ENCODE peak calls at places on chromosomes 13 and 19, in five cellular contexts. One of them, this sample, is unnamed.

GRCh38 chr19:51688665-51689571 is 4.2 kb upstream of the SPACA6 start:
- DNase-seq in tibial nerve: peak
- DNase-seq in CD8-positive, alpha-beta T cell: no peak
- DNase-seq in mesendoderm: peak
- DNase-seq in naive thymus-derived CD4-positive, alpha-beta T cell: no peak
- DNase-seq in this sample: no peak

GRCh38 chr19:47512183-47512947 is 2.5 kb downstream of the NAPA start:
- DNase-seq in naive thymus-derived CD4-positive, alpha-beta T cell: no peak
- DNase-seq in CD8-positive, alpha-beta T cell: no peak
- DNase-seq in mesendoderm: no peak
- DNase-seq in tibial nerve: no peak
- DNase-seq in this sample: no peak

GRCh38 chr13:29935309-29935981 is 85.0 kb upstream of the UBL3 start:
- DNase-seq in tibial nerve: no peak
- DNase-seq in CD8-positive, alpha-beta T cell: peak
- DNase-seq in mesendoderm: no peak
- DNase-seq in naive thymus-derived CD4-positive, alpha-beta T cell: peak
- DNase-seq in this sample: peak

GRCh38 chr13:36530050-36530789 is 97.9 kb downstream of the CCNA1 start:
- DNase-seq in tibial nerve: no peak
- DNase-seq in naive thymus-derived CD4-positive, alpha-beta T cell: no peak
- DNase-seq in CD8-positive, alpha-beta T cell: no peak
- DNase-seq in mesendoderm: peak
- DNase-seq in this sample: no peak

GRCh38 chr13:52164989-52165388 is 5.6 kb upstream of the NEK3 start:
- DNase-seq in mesendoderm: no peak
- DNase-seq in CD8-positive, alpha-beta T cell: no peak
- DNase-seq in tibial nerve: no peak
- DNase-seq in naive thymus-derived CD4-positive, alpha-beta T cell: no peak
- DNase-seq in this sample: no peak

GRCh38 chr13:43787998-43788397 is 1.2 kb upstream of the ENOX1 start:
- DNase-seq in naive thymus-derived CD4-positive, alpha-beta T cell: no peak
- DNase-seq in mesendoderm: peak
- DNase-seq in tibial nerve: no peak
- DNase-seq in CD8-positive, alpha-beta T cell: no peak
- DNase-seq in this sample: no peak

GRCh38 chr19:2270157-2270571 is 11.8 kb downstream of the PEAK3 start:
- DNase-seq in mesendoderm: no peak
- DNase-seq in naive thymus-derived CD4-positive, alpha-beta T cell: no peak
- DNase-seq in tibial nerve: no peak
- DNase-seq in CD8-positive, alpha-beta T cell: no peak
- DNase-seq in this sample: no peak

GRCh38 chr19:42028304-42029216 is 34.5 kb upstream of the ATP1A3 start:
- DNase-seq in mesendoderm: peak
- DNase-seq in naive thymus-derived CD4-positive, alpha-beta T cell: no peak
- DNase-seq in tibial nerve: no peak
- DNase-seq in CD8-positive, alpha-beta T cell: no peak
- DNase-seq in this sample: peak

GRCh38 chr19:10193666-10194499 is 870 bp downstream of the DNMT1 start:
- DNase-seq in naive thymus-derived CD4-positive, alpha-beta T cell: no peak
- DNase-seq in mesendoderm: peak
- DNase-seq in CD8-positive, alpha-beta T cell: no peak
- DNase-seq in tibial nerve: no peak
- DNase-seq in this sample: peak

GRCh38 chr19:47680858-47681332 is 32.3 kb upstream of the EHD2 start:
- DNase-seq in naive thymus-derived CD4-positive, alpha-beta T cell: no peak
- DNase-seq in CD8-positive, alpha-beta T cell: no peak
- DNase-seq in tibial nerve: no peak
- DNase-seq in mesendoderm: no peak
- DNase-seq in this sample: no peak

GRCh38 chr13:68692049-68692448 is 1415.6 kb upstream of the ATXN8OS start:
- DNase-seq in CD8-positive, alpha-beta T cell: no peak
- DNase-seq in mesendoderm: no peak
- DNase-seq in naive thymus-derived CD4-positive, alpha-beta T cell: no peak
- DNase-seq in tibial nerve: no peak
- DNase-seq in this sample: no peak

GRCh38 chr19:46885411-46885810 is 24.6 kb downstream of the ARHGAP35 start:
- DNase-seq in CD8-positive, alpha-beta T cell: no peak
- DNase-seq in naive thymus-derived CD4-positive, alpha-beta T cell: no peak
- DNase-seq in mesendoderm: no peak
- DNase-seq in tibial nerve: no peak
- DNase-seq in this sample: no peak

GRCh38 chr13:96982672-96983071 is 11.6 kb downstream of the OXGR1 start:
- DNase-seq in mesendoderm: no peak
- DNase-seq in CD8-positive, alpha-beta T cell: no peak
- DNase-seq in tibial nerve: no peak
- DNase-seq in naive thymus-derived CD4-positive, alpha-beta T cell: no peak
- DNase-seq in this sample: no peak

GRCh38 chr13:40518481-40518882 is 148.0 kb downstream of the FOXO1 start:
- DNase-seq in tibial nerve: no peak
- DNase-seq in naive thymus-derived CD4-positive, alpha-beta T cell: no peak
- DNase-seq in mesendoderm: peak
- DNase-seq in CD8-positive, alpha-beta T cell: no peak
- DNase-seq in this sample: no peak

GRCh38 chr19:14826006-14826405 is 9.0 kb downstream of the OR7A5 start:
- DNase-seq in naive thymus-derived CD4-positive, alpha-beta T cell: no peak
- DNase-seq in tibial nerve: no peak
- DNase-seq in CD8-positive, alpha-beta T cell: no peak
- DNase-seq in mesendoderm: no peak
- DNase-seq in this sample: no peak

GRCh38 chr19:7888145-7888825 is at the start of gene LRRC8E:
- DNase-seq in tibial nerve: no peak
- DNase-seq in CD8-positive, alpha-beta T cell: no peak
- DNase-seq in mesendoderm: peak
- DNase-seq in naive thymus-derived CD4-positive, alpha-beta T cell: no peak
- DNase-seq in this sample: no peak

GRCh38 chr13:86856996-86857395 is 814.2 kb upstream of the SLITRK5 start:
- DNase-seq in CD8-positive, alpha-beta T cell: no peak
- DNase-seq in naive thymus-derived CD4-positive, alpha-beta T cell: no peak
- DNase-seq in tibial nerve: no peak
- DNase-seq in mesendoderm: peak
- DNase-seq in this sample: no peak

GRCh38 chr13:65606622-65607021 is 1623.5 kb downstream of the PCDH9 start:
- DNase-seq in tibial nerve: no peak
- DNase-seq in naive thymus-derived CD4-positive, alpha-beta T cell: no peak
- DNase-seq in CD8-positive, alpha-beta T cell: no peak
- DNase-seq in mesendoderm: no peak
- DNase-seq in this sample: no peak

GRCh38 chr19:14347999-14348889 is 33.0 kb upstream of the ADGRE5 start:
- DNase-seq in tibial nerve: no peak
- DNase-seq in mesendoderm: peak
- DNase-seq in naive thymus-derived CD4-positive, alpha-beta T cell: peak
- DNase-seq in CD8-positive, alpha-beta T cell: peak
- DNase-seq in this sample: peak

DNA sequence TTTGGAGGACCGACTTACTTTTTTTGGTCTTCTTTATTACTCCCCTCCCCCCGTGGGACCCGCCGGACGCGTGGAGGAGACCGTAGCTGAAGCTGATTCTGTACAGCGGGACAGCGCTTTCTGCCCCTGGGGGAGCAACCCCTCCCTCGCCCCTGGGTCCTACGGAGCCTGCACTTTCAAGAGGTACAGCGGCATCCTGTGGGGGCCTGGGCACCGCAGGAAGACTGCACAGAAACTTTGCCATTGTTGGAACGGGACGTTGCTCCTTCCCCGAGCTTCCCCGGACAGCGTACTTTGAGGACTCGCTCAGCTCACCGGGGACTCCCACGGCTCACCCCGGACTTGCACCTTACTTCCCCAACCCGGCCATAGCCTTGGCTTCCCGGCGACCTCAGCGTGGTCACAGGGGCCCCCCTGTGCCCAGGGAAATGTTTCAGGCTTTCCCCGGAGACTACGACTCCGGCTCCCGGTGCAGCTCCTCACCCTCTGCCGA is 409 bp downstream of the FOSB start:
- DNase-seq in naive thymus-derived CD4-positive, alpha-beta T cell: peak
- DNase-seq in tibial nerve: no peak
- DNase-seq in mesendoderm: peak
- DNase-seq in CD8-positive, alpha-beta T cell: peak
- DNase-seq in this sample: no peak
- H3K27ac ChIP-seq in naive thymus-derived CD4-positive, alpha-beta T cell: peak
- H3K27ac ChIP-seq in tibial nerve: peak
- H3K27ac ChIP-seq in mesendoderm: no peak
- H3K27ac ChIP-seq in CD8-positive, alpha-beta T cell: peak
- H3K27ac ChIP-seq in this sample: peak

GRCh38 chr19:291561-292280 is 518 bp upstream of the PLPP2 start:
- DNase-seq in CD8-positive, alpha-beta T cell: no peak
- DNase-seq in naive thymus-derived CD4-positive, alpha-beta T cell: no peak
- DNase-seq in mesendoderm: no peak
- DNase-seq in tibial nerve: no peak
- DNase-seq in this sample: no peak

GRCh38 chr19:289651-290538 is 1.3 kb downstream of the PLPP2 start:
- DNase-seq in CD8-positive, alpha-beta T cell: no peak
- DNase-seq in tibial nerve: no peak
- DNase-seq in naive thymus-derived CD4-positive, alpha-beta T cell: no peak
- DNase-seq in mesendoderm: peak
- DNase-seq in this sample: peak

GRCh38 chr19:288911-289310 is 2.3 kb downstream of the PLPP2 start:
- DNase-seq in naive thymus-derived CD4-positive, alpha-beta T cell: no peak
- DNase-seq in tibial nerve: no peak
- DNase-seq in CD8-positive, alpha-beta T cell: no peak
- DNase-seq in mesendoderm: no peak
- DNase-seq in this sample: no peak

GRCh38 chr19:292281-292884 is 1.2 kb upstream of the PLPP2 start:
- DNase-seq in naive thymus-derived CD4-positive, alpha-beta T cell: no peak
- DNase-seq in CD8-positive, alpha-beta T cell: no peak
- DNase-seq in tibial nerve: no peak
- DNase-seq in mesendoderm: no peak
- DNase-seq in this sample: no peak

GRCh38 chr19:290539-291521 is at the start of gene PLPP2:
- DNase-seq in mesendoderm: peak
- DNase-seq in tibial nerve: no peak
- DNase-seq in naive thymus-derived CD4-positive, alpha-beta T cell: no peak
- DNase-seq in CD8-positive, alpha-beta T cell: no peak
- DNase-seq in this sample: no peak
- H3K4me3 ChIP-seq in mesendoderm: peak
- H3K4me3 ChIP-seq in tibial nerve: peak
- H3K4me3 ChIP-seq in naive thymus-derived CD4-positive, alpha-beta T cell: no peak
- H3K4me3 ChIP-seq in CD8-positive, alpha-beta T cell: peak
- H3K4me3 ChIP-seq in this sample: no peak

GRCh38 chr13:73943965-73944233 is 190.3 kb downstream of the KLF12 start:
- DNase-seq in naive thymus-derived CD4-positive, alpha-beta T cell: no peak
- DNase-seq in tibial nerve: no peak
- DNase-seq in CD8-positive, alpha-beta T cell: no peak
- DNase-seq in mesendoderm: no peak
- DNase-seq in this sample: no peak
- H3K27ac ChIP-seq in naive thymus-derived CD4-positive, alpha-beta T cell: peak
- H3K27ac ChIP-seq in tibial nerve: no peak
- H3K27ac ChIP-seq in CD8-positive, alpha-beta T cell: peak
- H3K27ac ChIP-seq in mesendoderm: no peak
- H3K27ac ChIP-seq in this sample: peak

GRCh38 chr13:99982021-99982740 is 597 bp downstream of the ZIC2 start:
- DNase-seq in tibial nerve: no peak
- DNase-seq in CD8-positive, alpha-beta T cell: peak
- DNase-seq in naive thymus-derived CD4-positive, alpha-beta T cell: peak
- DNase-seq in mesendoderm: peak
- DNase-seq in this sample: no peak

GRCh38 chr13:99983401-99984133 is 2.0 kb downstream of the ZIC2 start:
- DNase-seq in CD8-positive, alpha-beta T cell: peak
- DNase-seq in naive thymus-derived CD4-positive, alpha-beta T cell: no peak
- DNase-seq in mesendoderm: peak
- DNase-seq in tibial nerve: no peak
- DNase-seq in this sample: no peak

GRCh38 chr13:99981115-99982020 is at the start of gene ZIC2:
- DNase-seq in mesendoderm: peak
- DNase-seq in naive thymus-derived CD4-positive, alpha-beta T cell: peak
- DNase-seq in tibial nerve: no peak
- DNase-seq in CD8-positive, alpha-beta T cell: peak
- DNase-seq in this sample: no peak

GRCh38 chr13:99984134-99984462 is 2.5 kb downstream of the ZIC2 start:
- DNase-seq in tibial nerve: no peak
- DNase-seq in mesendoderm: no peak
- DNase-seq in naive thymus-derived CD4-positive, alpha-beta T cell: no peak
- DNase-seq in CD8-positive, alpha-beta T cell: no peak
- DNase-seq in this sample: no peak

GRCh38 chr13:99982741-99983400 is 1.3 kb downstream of the ZIC2 start:
- DNase-seq in mesendoderm: peak
- DNase-seq in tibial nerve: no peak
- DNase-seq in CD8-positive, alpha-beta T cell: peak
- DNase-seq in naive thymus-derived CD4-positive, alpha-beta T cell: no peak
- DNase-seq in this sample: no peak
- H3K4me3 ChIP-seq in mesendoderm: peak
- H3K4me3 ChIP-seq in tibial nerve: no peak
- H3K4me3 ChIP-seq in CD8-positive, alpha-beta T cell: no peak
- H3K4me3 ChIP-seq in naive thymus-derived CD4-positive, alpha-beta T cell: no peak
- H3K4me3 ChIP-seq in this sample: no peak

GRCh38 chr19:11195169-11195568 is 2.2 kb downstream of the KANK2 start:
- DNase-seq in naive thymus-derived CD4-positive, alpha-beta T cell: no peak
- DNase-seq in tibial nerve: no peak
- DNase-seq in CD8-positive, alpha-beta T cell: no peak
- DNase-seq in mesendoderm: no peak
- DNase-seq in this sample: peak

GRCh38 chr19:11197291-11198174 is at the start of gene KANK2:
- DNase-seq in CD8-positive, alpha-beta T cell: peak
- DNase-seq in naive thymus-derived CD4-positive, alpha-beta T cell: peak
- DNase-seq in tibial nerve: peak
- DNase-seq in mesendoderm: peak
- DNase-seq in this sample: peak

GRCh38 chr19:11195681-11196080 is 1.7 kb downstream of the KANK2 start:
- DNase-seq in naive thymus-derived CD4-positive, alpha-beta T cell: no peak
- DNase-seq in mesendoderm: no peak
- DNase-seq in tibial nerve: no peak
- DNase-seq in CD8-positive, alpha-beta T cell: no peak
- DNase-seq in this sample: no peak

GRCh38 chr19:11198175-11198534 is 810 bp upstream of the KANK2 start:
- DNase-seq in tibial nerve: no peak
- DNase-seq in mesendoderm: no peak
- DNase-seq in naive thymus-derived CD4-positive, alpha-beta T cell: no peak
- DNase-seq in CD8-positive, alpha-beta T cell: no peak
- DNase-seq in this sample: no peak

DNA sequence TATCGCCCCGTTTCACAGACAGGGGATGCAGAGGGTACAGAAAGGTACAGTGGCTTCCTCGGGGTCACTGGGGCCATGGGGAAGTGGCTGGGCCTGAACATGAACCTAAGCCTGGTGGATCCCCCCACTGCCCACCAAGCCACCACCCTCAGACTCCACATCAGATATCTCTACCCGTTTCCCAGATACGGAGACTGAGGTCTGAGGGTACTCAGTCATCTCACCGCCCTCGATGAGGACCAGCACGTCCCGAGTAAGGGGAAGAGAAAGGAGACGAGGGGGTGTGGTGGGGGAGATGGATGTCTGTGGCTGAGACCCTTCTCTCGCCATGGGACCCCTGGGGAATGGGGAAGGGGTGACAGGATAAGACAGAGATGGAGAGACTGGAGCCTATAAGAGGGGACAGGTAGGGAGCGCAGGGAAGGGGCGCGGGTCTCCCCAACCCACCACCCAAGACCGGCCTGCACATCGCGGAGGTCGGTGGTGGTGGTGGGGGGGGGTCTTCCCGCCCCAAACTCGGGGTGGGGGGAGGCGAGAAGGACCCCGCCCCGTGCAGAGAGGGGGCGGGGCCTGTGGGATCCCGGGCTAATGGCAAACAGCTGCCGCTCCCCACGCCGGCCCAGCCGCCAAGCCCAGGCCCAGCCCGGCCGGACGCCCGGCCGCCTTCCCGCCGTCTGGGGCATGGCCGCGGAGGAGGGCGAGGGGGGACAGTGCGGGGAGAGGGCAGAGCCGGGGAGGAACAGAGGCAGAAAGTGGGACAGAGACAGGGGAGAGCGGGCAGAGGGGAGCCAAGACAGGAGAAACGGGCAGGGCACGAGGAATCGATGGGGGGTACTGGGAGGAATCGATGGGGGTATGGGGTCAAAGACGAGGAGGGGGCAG is 698 bp downstream of the KANK2 start:
- DNase-seq in naive thymus-derived CD4-positive, alpha-beta T cell: no peak
- DNase-seq in tibial nerve: no peak
- DNase-seq in mesendoderm: peak
- DNase-seq in CD8-positive, alpha-beta T cell: no peak
- DNase-seq in this sample: no peak
- H3K27ac ChIP-seq in naive thymus-derived CD4-positive, alpha-beta T cell: no peak
- H3K27ac ChIP-seq in tibial nerve: peak
- H3K27ac ChIP-seq in mesendoderm: peak
- H3K27ac ChIP-seq in CD8-positive, alpha-beta T cell: no peak
- H3K27ac ChIP-seq in this sample: no peak